ENCODE peak calls at places on chromosome 12, in six cellular contexts. X, C, A, K, V and U are unnamed samples.
A peak's percentile ranks its signal among the peaks of the same experiment; 100 is the strongest.

GRCh38 chr12:98037401-98038140 is 477.8 kb upstream of the TMPO start:
- DNase-seq in X (no peak), C (no peak), A (no peak), K (no peak), V (no peak), U (no peak)

GRCh38 chr12:95701275-95701674 is 89.3 kb downstream of the NTN4 start:
- DNase-seq in X (peak; percentile 18), C (peak; percentile 26), A (peak; percentile 2), K (no peak), V (no peak), U (no peak)

GRCh38 chr12:11705010-11705409 is 55.5 kb downstream of the ETV6 start:
- DNase-seq in X (peak; percentile 90), C (peak; percentile 99), A (peak; percentile 77), K (no peak), V (no peak), U (no peak)

GRCh38 chr12:123106640-123107359 is 44.1 kb downstream of the PITPNM2 start:
- DNase-seq in X (no peak), C (no peak), A (no peak), K (peak; percentile 73), V (no peak), U (peak; percentile 88)

GRCh38 chr12:10361622-10362021 is 28.2 kb downstream of the KLRK1 start:
- DNase-seq in X (peak; percentile 29), C (peak; percentile 66), A (peak; percentile 39), K (no peak), V (no peak), U (no peak)

GRCh38 chr12:2126676-2127406 is 74.1 kb downstream of the CACNA1C start:
- DNase-seq in X (no peak), C (no peak), A (no peak), K (no peak), V (no peak), U (no peak)

GRCh38 chr12:6363330-6364036 is 11.9 kb downstream of the SCNN1A start:
- DNase-seq in X (peak; percentile 59), C (no peak), A (peak; percentile 63), K (peak; percentile 30), V (peak; percentile 70), U (no peak)

GRCh38 chr12:64670039-64670438 is 59.7 kb downstream of the RASSF3 start:
- DNase-seq in X (no peak), C (no peak), A (no peak), K (no peak), V (no peak), U (no peak)

GRCh38 chr12:68633614-68634558 is 23.2 kb downstream of the RAP1B start:
- DNase-seq in X (no peak), C (no peak), A (no peak), K (no peak), V (no peak), U (peak; percentile 25)

GRCh38 chr12:89663577-89664357 is 44.9 kb downstream of the ATP2B1 start:
- DNase-seq in X (peak; percentile 46), C (peak; percentile 65), A (peak; percentile 21), K (no peak), V (no peak), U (peak; percentile 83)

GRCh38 chr12:109461846-109462766 is 15.0 kb downstream of the KCTD10 start:
- DNase-seq in X (peak; percentile 100), C (peak; percentile 97), A (peak; percentile 97), K (no peak), V (peak; percentile 87), U (no peak)

GRCh38 chr12:122669397-122670070 is 33.6 kb downstream of the HCAR2 start:
- DNase-seq in X (peak; percentile 62), C (peak; percentile 64), A (peak; percentile 81), K (no peak), V (no peak), U (no peak)

GRCh38 chr12:115261691-115262398 is 577.9 kb upstream of the TBX3 start:
- DNase-seq in X (no peak), C (peak; percentile 21), A (peak; percentile 20), K (no peak), V (no peak), U (no peak)

GRCh38 chr12:109583733-109584132 is 10.1 kb downstream of the MVK start:
- DNase-seq in X (no peak), C (no peak), A (no peak), K (no peak), V (no peak), U (no peak)

GRCh38 chr12:27781680-27782079 is 1.6 kb upstream of the MANSC4 start:
- DNase-seq in X (no peak), C (peak; percentile 47), A (peak; percentile 7), K (no peak), V (no peak), U (no peak)

GRCh38 chr12:6751767-6752166 is 1.2 kb downstream of the MLF2 start:
- DNase-seq in X (no peak), C (no peak), A (no peak), K (no peak), V (no peak), U (no peak)

GRCh38 chr12:62434504-62435336 is 31.9 kb upstream of the MON2 start:
- DNase-seq in X (no peak), C (no peak), A (no peak), K (no peak), V (no peak), U (peak; percentile 63)

GRCh38 chr12:53844989-53845836 is 93.4 kb upstream of the HOXC13 start:
- DNase-seq in X (peak; percentile 54), C (peak; percentile 63), A (peak; percentile 50), K (no peak), V (peak; percentile 59), U (no peak)

GRCh38 chr12:117155278-117156060 is 34.8 kb downstream of the FBXO21 start:
- DNase-seq in X (peak; percentile 6), C (peak; percentile 8), A (no peak), K (peak; percentile 62), V (no peak), U (peak; percentile 70)

GRCh38 chr12:122423258-122424165 is 1.0 kb upstream of the CLIP1 start:
- DNase-seq in X (no peak), C (peak; percentile 36), A (no peak), K (no peak), V (no peak), U (peak; percentile 51)